ENCODE peak calls at places on chromosomes 4 and X, in five cellular contexts. Z, P, N, Q and A are unnamed samples.
A peak's percentile ranks its signal among the peaks of the same experiment; 100 is the strongest.

GRCh38 chr4:118773082-118773792 is 62.7 kb downstream of the SEC24D start:
- DNase-seq in Z (no peak), P (no peak), N (no peak), Q (no peak), A (no peak)

GRCh38 chr4:65865489-65865888 is 195.2 kb upstream of the EPHA5 start:
- DNase-seq in Z (no peak), P (no peak), N (no peak), Q (no peak), A (peak; percentile 13)

GRCh38 chr4:186946682-186947294 is 223.1 kb upstream of the FAT1 start:
- DNase-seq in Z (peak; percentile 69), P (peak; percentile 55), N (no peak), Q (peak; percentile 32), A (peak; percentile 78)

GRCh38 chr4:107757860-107758476 is 37.9 kb upstream of the PAPSS1 start:
- DNase-seq in Z (peak; percentile 11), P (no peak), N (no peak), Q (no peak), A (peak; percentile 28)

GRCh38 chr4:7324651-7325121 is 110.0 kb downstream of the PSAPL1 start:
- DNase-seq in Z (no peak), P (no peak), N (no peak), Q (no peak), A (no peak)

GRCh38 chr4:154528866-154529265 is 21.3 kb downstream of the PLRG1 start:
- DNase-seq in Z (no peak), P (no peak), N (no peak), Q (no peak), A (no peak)

GRCh38 chrX:47193475-47194241 is at the start of gene UBA1:
- DNase-seq in Z (peak; percentile 88), P (peak; percentile 87), N (peak; percentile 97), Q (peak; percentile 83), A (peak; percentile 90)

GRCh38 chr4:6781113-6781512 is 1.4 kb upstream of the KIAA0232 start:
- DNase-seq in Z (no peak), P (no peak), N (no peak), Q (no peak), A (no peak)

GRCh38 chrX:116238093-116238492 is 67.5 kb downstream of the AGTR2 start:
- DNase-seq in Z (no peak), P (no peak), N (no peak), Q (no peak), A (no peak)

GRCh38 chr4:165505991-165506779 is 127.4 kb downstream of the CPE start:
- DNase-seq in Z (no peak), P (no peak), N (no peak), Q (no peak), A (peak; percentile 69)

GRCh38 chr4:96602661-96603060 is 762.8 kb downstream of the PDHA2 start:
- DNase-seq in Z (no peak), P (no peak), N (no peak), Q (no peak), A (no peak)

GRCh38 chr4:173697840-173698239 is 167.8 kb upstream of the HAND2 start:
- DNase-seq in Z (no peak), P (no peak), N (no peak), Q (no peak), A (no peak)

GRCh38 chrX:123779908-123780396 is 47.1 kb upstream of the THOC2 start:
- DNase-seq in Z (no peak), P (no peak), N (no peak), Q (no peak), A (peak; percentile 83)

GRCh38 chrX:53039239-53039638 is 9.3 kb upstream of the GPR173 start:
- DNase-seq in Z (no peak), P (no peak), N (no peak), Q (peak; percentile 9), A (no peak)

GRCh38 chrX:71543316-71543715 is 10.4 kb downstream of the OGT start:
- DNase-seq in Z (peak; percentile 35), P (no peak), N (no peak), Q (no peak), A (no peak)

GRCh38 chr4:52637116-52637515 is 22.0 kb downstream of the USP46 start:
- DNase-seq in Z (no peak), P (no peak), N (no peak), Q (no peak), A (no peak)

GRCh38 chr4:108171541-108172230 is 3.0 kb upstream of the LEF1 start:
- DNase-seq in Z (no peak), P (peak; percentile 69), N (no peak), Q (no peak), A (no peak)

GRCh38 chrX:127459784-127460183 is 592.4 kb downstream of the ACTRT1 start:
- DNase-seq in Z (no peak), P (peak; percentile 39), N (no peak), Q (no peak), A (no peak)

GRCh38 chr4:81852031-81852715 is 380.5 kb upstream of the RASGEF1B start:
- DNase-seq in Z (no peak), P (no peak), N (no peak), Q (no peak), A (no peak)

GRCh38 chr4:167934216-167934615 is 158.1 kb upstream of the ANXA10 start:
- DNase-seq in Z (no peak), P (no peak), N (no peak), Q (no peak), A (no peak)

GRCh38 chr4:148112231-148112982 is 329.8 kb downstream of the NR3C2 start:
- DNase-seq in Z (no peak), P (no peak), N (no peak), Q (no peak), A (no peak)

GRCh38 chrX:64389489-64389888 is 5.8 kb downstream of the MTMR8 start:
- DNase-seq in Z (no peak), P (no peak), N (no peak), Q (no peak), A (no peak)

GRCh38 chr4:57158221-57158620 is 48.0 kb upstream of the IGFBP7 start:
- DNase-seq in Z (no peak), P (no peak), N (no peak), Q (no peak), A (no peak)

GRCh38 chr4:85039526-85039925 is 73.0 kb upstream of the WDFY3 start:
- DNase-seq in Z (no peak), P (no peak), N (no peak), Q (no peak), A (no peak)

GRCh38 chrX:357693-358471 is 28.8 kb downstream of the PPP2R3B start:
- DNase-seq in Z (no peak), P (no peak), N (no peak), Q (no peak), A (no peak)

GRCh38 chr4:2064276-2064991 is 5.3 kb downstream of the NAT8L start:
- DNase-seq in Z (no peak), P (no peak), N (no peak), Q (peak; percentile 79), A (no peak)

GRCh38 chrX:80876877-80877276 is 67.2 kb upstream of the BRWD3 start:
- DNase-seq in Z (peak; percentile 5), P (no peak), N (peak; percentile 1), Q (no peak), A (peak; percentile 7)

GRCh38 chr4:28973591-28974350 is 1746.4 kb upstream of the PCDH7 start:
- DNase-seq in Z (no peak), P (no peak), N (no peak), Q (no peak), A (no peak)

GRCh38 chr4:152342293-152342692 is 193.6 kb downstream of the FBXW7 start:
- DNase-seq in Z (no peak), P (no peak), N (no peak), Q (no peak), A (peak; percentile 2)

GRCh38 chr4:181662383-181662782 is 580.8 kb upstream of the TENM3 start:
- DNase-seq in Z (no peak), P (no peak), N (no peak), Q (no peak), A (no peak)

GRCh38 chr4:139656614-139657486 is 8.8 kb upstream of the MGST2 start:
- DNase-seq in Z (peak; percentile 56), P (peak; percentile 58), N (no peak), Q (peak; percentile 82), A (peak; percentile 76)

GRCh38 chr4:154719087-154719486 is 24.7 kb upstream of the LRAT start:
- DNase-seq in Z (no peak), P (no peak), N (no peak), Q (no peak), A (no peak)

GRCh38 chr4:64776820-64777219 is 367.6 kb upstream of the TECRL start:
- DNase-seq in Z (no peak), P (no peak), N (no peak), Q (no peak), A (no peak)

GRCh38 chrX:50813843-50814661 is at the start of gene SHROOM4:
- DNase-seq in Z (no peak), P (peak; percentile 66), N (no peak), Q (no peak), A (peak; percentile 13)

GRCh38 chr4:5477613-5478012 is 230.7 kb downstream of the EVC2 start:
- DNase-seq in Z (no peak), P (no peak), N (no peak), Q (no peak), A (no peak)

GRCh38 chr4:25928956-25929336 is 14.9 kb downstream of the SMIM20 start:
- DNase-seq in Z (no peak), P (no peak), N (no peak), Q (no peak), A (no peak)
- TF ChIP-seq KDM1A in Z (no peak), P (no peak), N (no peak), Q (no peak), A (no peak)

DNA sequence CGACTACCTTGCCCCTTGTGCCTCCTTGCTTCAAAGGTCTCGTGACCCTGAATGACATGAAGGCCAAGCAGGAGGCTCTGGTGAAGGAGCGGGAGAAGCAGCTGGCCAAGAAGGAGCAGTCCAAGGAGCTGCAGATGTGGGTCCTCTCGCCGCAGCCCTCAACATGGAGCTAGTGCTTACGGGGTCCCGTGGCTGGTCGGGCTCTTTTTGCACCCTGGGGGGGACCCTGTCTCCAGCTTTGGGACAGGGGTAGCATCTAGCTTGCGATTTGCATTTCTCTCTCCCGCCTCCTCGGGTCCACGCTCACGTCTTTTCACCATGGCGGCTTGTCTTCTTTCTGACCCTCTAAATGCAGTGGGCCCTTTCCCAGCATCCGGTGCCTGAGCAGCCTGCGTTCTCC is 1.8 kb downstream of the FAM50A start:
- DNase-seq in Z (no peak), P (no peak), N (no peak), Q (no peak), A (no peak)
- TF ChIP-seq KDM1A in Z (no peak), P (no peak), N (no peak), Q (no peak), A (no peak)

GRCh38 chr4:1041936-1042330 is 30.5 kb downstream of the FGFRL1 start:
- DNase-seq in Z (no peak), P (no peak), N (no peak), Q (no peak), A (no peak)
- TF ChIP-seq KDM1A in Z (no peak), P (no peak), N (no peak), Q (no peak), A (no peak)

GRCh38 chr4:47031011-47031678 is at the start of gene GABRB1:
- DNase-seq in Z (no peak), P (peak; percentile 77), N (no peak), Q (peak; percentile 12), A (no peak)
- TF ChIP-seq KDM1A in Z (no peak), P (no peak), N (no peak), Q (no peak), A (no peak)

GRCh38 chr4:14810121-14810520 is 192.2 kb upstream of the CPEB2 start:
- DNase-seq in Z (no peak), P (no peak), N (no peak), Q (no peak), A (no peak)
- TF ChIP-seq KDM1A in Z (no peak), P (no peak), N (no peak), Q (no peak), A (no peak)

GRCh38 chr4:183129675-183130074 is 30.6 kb downstream of the WWC2 start:
- DNase-seq in Z (no peak), P (no peak), N (no peak), Q (no peak), A (no peak)
- TF ChIP-seq KDM1A in Z (no peak), P (no peak), N (no peak), Q (no peak), A (no peak)